ENCODE peak calls at places on chromosomes 11 and 22, in eight cellular contexts. H, F, I, C, O, N, S and P are unnamed samples.

GRCh38 chr11:112024778-112025678 is at the start of gene DLAT:
- DNase-seq in O (peak; percentile 94), F (peak; percentile 92), I (peak; percentile 93), H (peak; percentile 85), N (peak; percentile 33), S (peak; percentile 78), C (peak; percentile 94), P (peak; percentile 99)

GRCh38 chr11:68893282-68893681 is 10.3 kb downstream of the MRPL21 start:
- DNase-seq in F (no peak), H (no peak), I (no peak), C (no peak), S (no peak), O (no peak), N (no peak), P (no peak)

GRCh38 chr22:32475428-32476010 is 908 bp downstream of the FBXO7 start:
- DNase-seq in C (peak; percentile 36), O (peak; percentile 61), N (peak; percentile 13), S (peak; percentile 52), H (peak; percentile 13), F (peak; percentile 49), I (peak; percentile 47), P (no peak)

GRCh38 chr11:116507016-116507415 is 265.8 kb downstream of the BUD13 start:
- DNase-seq in F (no peak), I (no peak), N (no peak), C (no peak), S (no peak), O (no peak), H (no peak), P (no peak)

GRCh38 chr11:121933694-121934093 is 182.3 kb downstream of the BLID start:
- DNase-seq in C (no peak), H (no peak), S (no peak), N (no peak), I (no peak), F (no peak), O (no peak), P (no peak)

GRCh38 chr11:112583246-112583893 is 322.7 kb upstream of the PLET1 start:
- DNase-seq in F (no peak), I (no peak), O (peak; percentile 96), N (no peak), H (no peak), C (no peak), S (no peak), P (no peak)

GRCh38 chr11:76658231-76658630 is 12.3 kb downstream of the LRRC32 start:
- DNase-seq in F (no peak), S (no peak), I (peak; percentile 3), C (no peak), H (no peak), O (no peak), N (no peak), P (peak; percentile 11)

GRCh38 chr22:25113316-25113721 is 86.3 kb upstream of the CRYBB3 start:
- DNase-seq in C (no peak), S (no peak), H (no peak), I (peak; percentile 39), F (no peak), N (no peak), O (no peak), P (no peak)

GRCh38 chr11:68916439-68916838 is 12.7 kb downstream of the IGHMBP2 start:
- DNase-seq in O (no peak), H (no peak), F (no peak), C (no peak), N (no peak), I (no peak), S (no peak), P (no peak)

GRCh38 chr11:67266424-67267187 is at the start of gene GRK2:
- DNase-seq in I (no peak), F (peak; percentile 57), C (peak; percentile 66), N (no peak), S (peak; percentile 58), H (peak; percentile 40), O (peak; percentile 55), P (peak; percentile 72)

GRCh38 chr11:7484645-7485044 is 661 bp upstream of the OLFML1 start:
- DNase-seq in O (no peak), S (no peak), N (peak; percentile 16), C (no peak), H (no peak), I (no peak), F (no peak), P (peak; percentile 66)

GRCh38 chr11:47969401-47969800 is 11.0 kb upstream of the PTPRJ start:
- DNase-seq in S (no peak), F (no peak), H (no peak), I (no peak), N (no peak), O (no peak), C (no peak), P (no peak)

GRCh38 chr11:441418-442274 is at the start of gene ANO9:
- DNase-seq in C (peak; percentile 14), I (peak; percentile 87), H (peak; percentile 59), O (peak; percentile 55), F (peak; percentile 83), N (no peak), S (no peak), P (peak; percentile 85)

GRCh38 chr11:130999992-131000770 is 83.9 kb upstream of the SNX19 start:
- DNase-seq in F (no peak), I (no peak), N (peak; percentile 19), O (no peak), S (peak; percentile 82), C (no peak), H (peak; percentile 21), P (peak; percentile 47)

GRCh38 chr11:7892059-7892699 is 38.9 kb downstream of the OR10A6 start:
- DNase-seq in H (no peak), C (no peak), O (peak; percentile 28), N (no peak), F (no peak), S (peak; percentile 75), I (no peak), P (no peak)

GRCh38 chr11:47186937-47187681 is 875 bp upstream of the PACSIN3 start:
- DNase-seq in N (no peak), I (peak; percentile 51), O (peak; percentile 65), C (peak; percentile 85), F (peak; percentile 81), S (peak; percentile 44), H (peak; percentile 57), P (peak; percentile 81)

GRCh38 chr11:37812281-37812880 is 1214.3 kb upstream of the RAG2 start:
- DNase-seq in C (peak; percentile 16), N (no peak), H (no peak), F (no peak), I (no peak), S (no peak), O (no peak), P (no peak)

GRCh38 chr22:31556627-31557203 is 60.4 kb downstream of the SFI1 start:
- DNase-seq in N (no peak), I (no peak), F (no peak), S (peak; percentile 67), H (peak; percentile 4), C (no peak), O (peak; percentile 32), P (peak; percentile 50)

GRCh38 chr11:103091441-103091809 is 535 bp downstream of the DCUN1D5 start:
- DNase-seq in S (peak; percentile 52), F (peak; percentile 45), H (peak; percentile 37), C (peak; percentile 38), N (no peak), I (peak; percentile 35), O (peak; percentile 50), P (peak; percentile 79)

GRCh38 chr11:66686801-66687750 is 9.4 kb upstream of the RBM4B start:
- DNase-seq in N (no peak), F (no peak), I (no peak), H (no peak), S (no peak), O (no peak), C (no peak), P (no peak)

GRCh38 chr11:34192481-34193401 is 87.3 kb downstream of the NAT10 start:
- DNase-seq in F (no peak), O (no peak), C (peak; percentile 70), H (peak; percentile 83), S (peak; percentile 90), N (peak; percentile 78), I (peak; percentile 28), P (no peak)

GRCh38 chr22:26589367-26589844 is 526 bp downstream of the TPST2 start:
- DNase-seq in C (peak; percentile 55), I (peak; percentile 57), O (no peak), F (peak; percentile 54), H (no peak), N (no peak), S (peak; percentile 25), P (peak; percentile 37)

GRCh38 chr22:19619144-19620009 is 94.9 kb upstream of the SEPTIN5 start:
- DNase-seq in I (no peak), S (no peak), C (no peak), O (peak; percentile 34), F (no peak), H (no peak), N (no peak), P (no peak)

GRCh38 chr11:126328444-126328843 is 24.6 kb downstream of the DCPS start:
- DNase-seq in I (no peak), O (no peak), C (no peak), N (no peak), F (no peak), S (no peak), H (no peak), P (no peak)

GRCh38 chr11:132838621-132839020 is 693.7 kb downstream of the OPCML start:
- DNase-seq in F (no peak), C (no peak), I (no peak), S (peak; percentile 19), O (no peak), H (no peak), N (peak; percentile 36), P (no peak)
- H3K4me3 ChIP-seq in F (no peak overlapping the region), C (no peak overlapping the region), I (no peak overlapping the region), S (no peak overlapping the region), O (no peak overlapping the region), H (no peak overlapping the region), N (no peak overlapping the region), P (no peak overlapping the region)

DNA sequence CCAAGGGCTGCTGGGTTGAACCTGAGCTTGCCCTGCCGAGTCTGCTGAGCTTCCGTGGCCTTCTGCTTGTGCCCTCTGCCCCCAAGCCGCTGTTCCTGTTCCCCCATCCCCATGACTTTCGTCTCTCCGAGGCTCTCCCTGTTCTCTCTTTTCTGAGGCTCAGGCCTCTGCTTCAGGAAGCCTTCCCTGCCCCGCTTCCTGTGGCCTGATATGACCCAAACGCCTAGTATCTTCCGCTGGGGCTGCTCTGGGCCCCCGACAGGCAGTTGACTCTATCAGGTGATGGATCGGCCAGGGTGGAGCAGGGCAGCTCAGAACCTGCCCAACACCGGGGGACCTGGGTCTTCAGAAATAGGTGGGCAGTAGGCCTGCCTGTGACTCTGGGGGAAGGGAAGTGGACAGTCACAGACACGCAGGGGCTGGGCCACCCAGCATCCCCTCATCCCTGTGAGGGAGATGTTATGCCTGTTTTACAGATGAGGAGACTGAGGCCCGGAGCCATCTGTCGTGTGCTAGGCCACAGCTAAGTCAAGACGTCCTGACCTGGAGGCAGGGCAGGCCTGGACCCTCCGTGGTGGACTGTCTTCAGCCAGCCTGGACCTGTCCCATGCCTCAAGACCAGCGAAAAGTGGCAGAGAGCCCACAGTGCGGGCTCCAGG is 16.3 kb downstream of the BAD start:
- DNase-seq in C (no peak), F (no peak), H (no peak), N (no peak), S (peak; percentile 44), I (no peak), O (no peak), P (no peak)
- H3K4me3 ChIP-seq in C (peak overlapping the region; percentile 87), F (no peak overlapping the region), H (peak overlapping the region; percentile 63), N (no peak overlapping the region), S (peak overlapping the region; percentile 56), I (no peak overlapping the region), O (no peak overlapping the region), P (peak overlapping the region; percentile 85)

GRCh38 chr22:37431811-37432707 is 4.8 kb upstream of the ELFN2 start:
- DNase-seq in N (peak; percentile 98), H (peak; percentile 91), S (peak; percentile 96), F (no peak), I (no peak), O (no peak), C (no peak), P (peak; percentile 67)
- H3K4me3 ChIP-seq in N (no peak overlapping the region), H (no peak overlapping the region), S (no peak overlapping the region), F (no peak overlapping the region), I (no peak overlapping the region), O (no peak overlapping the region), C (no peak overlapping the region), P (no peak overlapping the region)

GRCh38 chr11:62133328-62134065 is 9.7 kb downstream of the INCENP start:
- DNase-seq in S (no peak), H (no peak), C (no peak), I (no peak), N (no peak), O (no peak), F (no peak), P (no peak)
- H3K4me3 ChIP-seq in S (no peak overlapping the region), H (no peak overlapping the region), C (no peak overlapping the region), I (no peak overlapping the region), N (no peak overlapping the region), O (no peak overlapping the region), F (no peak overlapping the region), P (no peak overlapping the region)